ENCODE peak calls at places on chromosomes 3 and 15, in five cellular contexts. W, Y, B, P and X are unnamed samples.

GRCh38 chr3:45124379-45124778 is 21.8 kb downstream of the CDCP1 start:
- DNase-seq in P (peak; percentile 94), W (no peak), Y (no peak), B (peak; percentile 92), X (peak; percentile 50)

GRCh38 chr3:126889276-126890201 is 93.4 kb upstream of the PLXNA1 start:
- DNase-seq in P (no peak), W (no peak), B (no peak), Y (no peak), X (no peak)

GRCh38 chr3:149516920-149517319 is 42.4 kb downstream of the TM4SF4 start:
- DNase-seq in Y (no peak), P (no peak), W (no peak), B (no peak), X (no peak)

GRCh38 chr15:37100109-37100873 is at the start of gene MEIS2:
- DNase-seq in W (peak; percentile 87), Y (no peak), B (peak; percentile 94), P (peak; percentile 85), X (peak; percentile 87)

GRCh38 chr3:196778755-196779154 is 39.1 kb downstream of the PAK2 start:
- DNase-seq in W (peak; percentile 41), P (peak; percentile 78), Y (no peak), B (peak; percentile 79), X (no peak)

GRCh38 chr3:10192953-10193691 is 28.4 kb downstream of the IRAK2 start:
- DNase-seq in B (peak; percentile 95), Y (no peak), P (peak; percentile 96), W (peak; percentile 86), X (peak; percentile 57)

GRCh38 chr3:65751123-65751700 is 287.5 kb downstream of the MAGI1 start:
- DNase-seq in Y (no peak), P (peak; percentile 40), B (peak; percentile 29), W (no peak), X (peak; percentile 5)

GRCh38 chr15:92663250-92663951 is 7.8 kb upstream of the FAM174B start:
- DNase-seq in Y (no peak), P (no peak), B (no peak), W (no peak), X (no peak)

GRCh38 chr3:181382656-181383055 is 329.1 kb upstream of the SOX2 start:
- DNase-seq in P (no peak), Y (no peak), B (no peak), W (no peak), X (no peak)

GRCh38 chr3:159938712-159939111 is 49.9 kb upstream of the IL12A start:
- DNase-seq in W (no peak), B (peak; percentile 74), P (no peak), Y (no peak), X (no peak)

GRCh38 chr15:29533667-29534066 is 264.0 kb upstream of the NSMCE3 start:
- DNase-seq in Y (no peak), B (no peak), P (no peak), W (no peak), X (no peak)

DNA sequence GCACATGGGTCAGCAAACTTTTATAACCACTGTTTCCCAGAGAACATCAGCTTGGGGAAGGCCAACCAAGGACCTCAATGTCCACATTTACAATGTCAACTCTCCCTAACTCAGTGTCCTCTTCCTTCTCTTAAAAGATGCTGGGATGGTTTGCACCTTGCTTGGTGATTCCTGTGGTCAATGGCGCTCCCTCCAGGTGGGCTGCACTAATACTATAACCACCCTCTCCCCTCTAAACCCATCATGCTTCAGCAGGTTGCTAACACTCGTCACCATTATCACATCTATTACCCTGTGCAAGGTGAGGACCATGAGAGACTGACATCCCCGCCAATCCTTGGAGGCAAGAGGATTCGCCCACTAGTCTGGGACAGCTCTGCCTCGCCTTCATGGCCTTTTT is 65.2 kb downstream of the FRMD5 start:
- DNase-seq in B (no peak), W (no peak), P (no peak), Y (no peak), X (no peak)
- TF ChIP-seq CTCF in B (no peak), W (no peak), P (no peak), Y (no peak), X (no peak)

GRCh38 chr3:115845986-115846385 is 222.7 kb downstream of the GAP43 start:
- DNase-seq in W (no peak), B (no peak), Y (no peak), P (no peak), X (no peak)
- TF ChIP-seq CTCF in W (no peak), B (no peak), Y (no peak), P (no peak), X (no peak)

GRCh38 chr15:77418341-77419049 is 1.4 kb downstream of the PEAK1 start:
- DNase-seq in Y (no peak), W (no peak), P (peak; percentile 72), B (peak; percentile 44), X (no peak)

GRCh38 chr15:77419836-77420609 is at the start of gene PEAK1:
- DNase-seq in Y (peak; percentile 100), P (peak; percentile 98), W (peak; percentile 92), B (peak; percentile 98), X (peak; percentile 99)

GRCh38 chr15:77420610-77421369 is at the start of gene HMG20A:
- DNase-seq in P (peak; percentile 70), Y (peak; percentile 26), W (peak; percentile 67), B (peak; percentile 85), X (peak; percentile 82)

GRCh38 chr15:77417642-77418041 is 2.3 kb downstream of the PEAK1 start:
- DNase-seq in W (no peak), P (peak; percentile 22), B (peak; percentile 19), Y (no peak), X (no peak)

DNA sequence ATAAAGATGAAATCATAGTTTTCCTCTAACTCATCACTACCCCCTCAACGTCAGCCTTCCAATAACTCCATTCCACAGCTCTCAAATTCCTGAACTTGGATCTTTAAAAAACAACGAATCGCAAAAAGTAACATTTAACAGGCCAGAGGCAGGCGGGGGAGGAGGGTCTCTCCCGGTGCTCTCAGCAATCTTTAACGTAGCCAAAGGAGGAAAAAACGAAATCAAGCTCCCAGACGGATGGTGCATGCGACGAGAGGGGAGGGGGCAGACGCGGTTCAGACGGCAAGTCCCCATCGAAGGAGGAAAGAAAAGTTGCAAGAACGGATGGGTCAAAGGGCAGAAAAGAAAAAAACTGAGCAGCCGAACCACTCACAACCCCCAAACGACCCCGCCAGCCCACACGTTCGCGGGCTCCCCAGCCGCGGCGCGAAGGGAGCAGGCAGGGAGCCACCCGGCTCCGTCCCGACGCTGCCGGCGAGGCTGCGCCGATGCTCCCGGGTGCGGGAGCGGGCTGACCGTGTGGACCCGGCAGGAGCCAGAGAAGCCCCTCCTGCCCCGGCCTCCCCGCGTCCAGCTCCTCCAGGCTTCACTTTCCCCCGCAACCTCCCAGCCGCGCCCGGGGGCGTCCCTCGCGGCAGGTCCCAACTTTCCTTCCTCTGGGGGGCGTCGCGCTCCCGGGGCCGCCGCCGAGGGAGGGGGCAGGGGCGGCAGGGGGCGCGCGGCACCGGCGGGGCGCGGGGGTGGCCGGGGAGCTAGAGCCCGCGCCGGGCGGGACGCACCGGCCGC is 661 bp downstream of the PEAK1 start:
- DNase-seq in P (peak; percentile 19), W (no peak), Y (peak; percentile 3), B (peak; percentile 46), X (peak; percentile 36)
- TF ChIP-seq CTCF in P (no peak), W (peak; percentile 21), Y (no peak), B (no peak), X (peak; percentile 58)

GRCh38 chr15:83435202-83435601 is 11.9 kb upstream of the SH3GL3 start:
- DNase-seq in B (peak; percentile 60), P (peak; percentile 82), W (no peak), Y (no peak), X (no peak)
- TF ChIP-seq CTCF in B (no peak), P (no peak), W (no peak), Y (no peak), X (no peak)

DNA sequence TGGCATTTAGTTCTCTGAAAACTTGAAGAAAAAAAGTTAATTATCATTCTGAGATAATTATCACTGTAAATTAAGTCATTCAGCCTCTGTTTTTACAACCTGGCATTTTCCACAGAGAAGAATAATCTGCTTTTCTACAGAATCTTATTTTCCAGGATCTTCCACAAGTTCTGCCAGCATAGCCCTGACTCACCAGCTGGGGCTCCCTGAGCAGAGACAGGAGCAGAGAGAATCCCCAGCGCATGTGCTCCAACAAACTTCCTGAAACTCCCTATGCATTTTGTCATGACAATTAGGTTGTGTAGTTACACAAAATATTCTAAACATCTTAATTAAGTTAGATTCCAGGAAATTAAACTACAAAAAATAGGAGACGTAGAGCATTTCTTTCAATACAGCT is 32.1 kb upstream of the TMEM207 start:
- DNase-seq in Y (no peak), B (peak; percentile 39), W (no peak), P (no peak), X (no peak)
- TF ChIP-seq CTCF in Y (no peak), B (peak; percentile 15), W (no peak), P (no peak), X (no peak)